ENCODE peak calls at places on chromosomes 12 and 14, in five cellular contexts. G is A549, I is IMR-90, Z is SK-N-SH, E is GM12878. L is an unnamed sample.

GRCh38 chr12:74791365-74791764 is 253.7 kb downstream of the ATXN7L3B start:
- DNase-seq in G (no peak), I (no peak), Z (no peak), E (no peak), L (no peak)

GRCh38 chr12:120534203-120534702 is at the start of gene RNF10:
- DNase-seq in G (peak; percentile 94), I (peak; percentile 86), Z (peak; percentile 95), E (peak; percentile 68), L (peak; percentile 88)

GRCh38 chr14:74476607-74477006 is 16.5 kb downstream of the NPC2 start:
- DNase-seq in G (no peak), I (no peak), Z (no peak), E (no peak), L (no peak)

GRCh38 chr14:63174760-63175191 is 29.5 kb upstream of the RHOJ start:
- DNase-seq in G (peak; percentile 34), I (peak; percentile 76), Z (peak; percentile 55), E (no peak), L (peak; percentile 5)

GRCh38 chr14:104919993-104920315 is 4.7 kb upstream of the PLD4 start:
- DNase-seq in G (no peak), I (no peak), Z (no peak), E (no peak), L (no peak)

GRCh38 chr14:79328863-79329262 is 882.4 kb downstream of the DIO2 start:
- DNase-seq in G (no peak), I (peak; percentile 64), Z (no peak), E (no peak), L (no peak)

GRCh38 chr12:41743835-41744234 is 400.8 kb downstream of the GXYLT1 start:
- DNase-seq in G (peak; percentile 77), I (no peak), Z (no peak), E (no peak), L (no peak)

GRCh38 chr12:101935769-101936741 is 58.7 kb downstream of the DRAM1 start:
- DNase-seq in G (no peak), I (peak; percentile 99), Z (no peak), E (peak; percentile 94), L (no peak)

GRCh38 chr12:15987696-15988095 is 76.6 kb downstream of the DERA start:
- DNase-seq in G (no peak), I (no peak), Z (no peak), E (no peak), L (no peak)

GRCh38 chr12:67826148-67826547 is 163.1 kb upstream of the IFNG-AS1 start:
- DNase-seq in G (no peak), I (peak; percentile 29), Z (no peak), E (no peak), L (no peak)

GRCh38 chr12:59118356-59118755 is 198.1 kb upstream of the LRIG3 start:
- DNase-seq in G (no peak), I (no peak), Z (no peak), E (no peak), L (no peak)

GRCh38 chr12:68610435-68611093 is at the start of gene RAP1B:
- DNase-seq in G (peak; percentile 91), I (peak; percentile 90), Z (peak; percentile 98), E (no peak), L (peak; percentile 93)

GRCh38 chr14:88310457-88310856 is 12.6 kb downstream of the KCNK10 start:
- DNase-seq in G (no peak), I (no peak), Z (no peak), E (no peak), L (no peak)

GRCh38 chr14:68784995-68785816 is 7.7 kb downstream of the ZFP36L1 start:
- DNase-seq in G (peak; percentile 87), I (peak; percentile 86), Z (no peak), E (no peak), L (no peak)

GRCh38 chr14:61121293-61121897 is 140.3 kb downstream of the SLC38A6 start:
- DNase-seq in G (peak; percentile 80), I (no peak), Z (no peak), E (no peak), L (no peak)

GRCh38 chr14:93549578-93549977 is 118.8 kb downstream of the UNC79 start:
- DNase-seq in G (no peak), I (no peak), Z (no peak), E (no peak), L (no peak)

GRCh38 chr12:6229224-6229748 is 29.1 kb downstream of the CD9 start:
- DNase-seq in G (no peak), I (no peak), Z (no peak), E (no peak), L (no peak)

GRCh38 chr14:33611405-33612183 is 339.3 kb downstream of the EGLN3 start:
- DNase-seq in G (no peak), I (no peak), Z (no peak), E (no peak), L (no peak)

GRCh38 chr14:79971330-79971729 is 240.0 kb downstream of the DIO2 start:
- DNase-seq in G (peak; percentile 3), I (peak; percentile 87), Z (no peak), E (no peak), L (no peak)

GRCh38 chr12:55428844-55429243 is 2.8 kb downstream of the OR6C76 start:
- DNase-seq in G (no peak), I (no peak), Z (no peak), E (no peak), L (no peak)

GRCh38 chr12:119802472-119802871 is 74.6 kb downstream of the CIT start:
- DNase-seq in G (no peak), I (peak; percentile 59), Z (no peak), E (no peak), L (no peak)

GRCh38 chr14:74601982-74602381 is 10.1 kb downstream of the LTBP2 start:
- DNase-seq in G (no peak), I (no peak), Z (no peak), E (no peak), L (peak; percentile 45)

GRCh38 chr12:47767197-47767724 is 5.8 kb upstream of the SLC48A1 start:
- DNase-seq in G (peak; percentile 69), I (peak; percentile 19), Z (no peak), E (no peak), L (peak; percentile 58)

GRCh38 chr12:47768323-47768811 is 4.7 kb upstream of the SLC48A1 start:
- DNase-seq in G (peak; percentile 51), I (peak; percentile 25), Z (no peak), E (no peak), L (peak; percentile 25)

GRCh38 chr12:47769234-47770085 is 3.6 kb upstream of the SLC48A1 start:
- DNase-seq in G (no peak), I (no peak), Z (no peak), E (no peak), L (no peak)

GRCh38 chr12:47763481-47764344 is 5.0 kb upstream of the RAPGEF3 start:
- DNase-seq in G (no peak), I (no peak), Z (no peak), E (no peak), L (no peak)

GRCh38 chr12:47766496-47767196 is 6.4 kb upstream of the SLC48A1 start:
- DNase-seq in G (no peak), I (no peak), Z (no peak), E (no peak), L (no peak)
- TF ChIP-seq RCOR1 in G (no peak), I (no peak), Z (no peak), E (no peak), L (no peak)

GRCh38 chr14:22296088-22296487 is 292.9 kb downstream of the DAD1 start:
- DNase-seq in G (no peak), I (no peak), Z (no peak), E (no peak), L (no peak)

GRCh38 chr14:22300646-22301045 is 288.4 kb downstream of the DAD1 start:
- DNase-seq in G (no peak), I (peak; percentile 85), Z (no peak), E (no peak), L (no peak)

GRCh38 chr14:22291406-22291805 is 297.6 kb downstream of the DAD1 start:
- DNase-seq in G (no peak), I (peak; percentile 66), Z (no peak), E (no peak), L (no peak)

GRCh38 chr14:22297376-22297775 is 291.6 kb downstream of the DAD1 start:
- DNase-seq in G (no peak), I (no peak), Z (no peak), E (no peak), L (no peak)

DNA sequence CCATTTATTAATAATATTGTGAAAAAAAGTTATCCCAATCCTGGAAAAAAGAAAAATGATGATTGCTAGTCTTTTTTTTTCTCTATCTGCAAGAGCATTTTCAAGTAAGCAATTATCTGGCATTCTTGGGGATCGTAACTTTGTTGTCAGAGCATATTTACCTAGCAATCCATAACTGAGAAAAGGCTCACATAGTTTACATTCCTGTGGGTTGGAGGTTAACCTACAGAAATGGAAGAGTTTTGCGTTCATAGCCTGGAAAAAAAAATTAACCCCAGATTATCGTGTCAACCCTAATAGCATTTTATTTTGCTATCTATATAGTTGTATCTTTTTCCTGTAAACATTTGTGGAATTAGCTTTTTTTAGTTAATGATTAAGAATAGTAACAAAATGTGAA is 292.3 kb downstream of the DAD1 start:
- DNase-seq in G (peak; percentile 53), I (peak; percentile 90), Z (no peak), E (no peak), L (no peak)
- TF ChIP-seq RCOR1 in G (no peak), I (no peak), Z (no peak), E (no peak), L (no peak)

GRCh38 chr12:124741211-124741610 is 122.5 kb downstream of the SCARB1 start:
- DNase-seq in G (no peak), I (no peak), Z (no peak), E (no peak), L (no peak)

GRCh38 chr12:124738636-124739467 is 124.8 kb downstream of the SCARB1 start:
- DNase-seq in G (no peak), I (peak; percentile 82), Z (no peak), E (no peak), L (no peak)

GRCh38 chr12:124737772-124738635 is 125.7 kb downstream of the SCARB1 start:
- DNase-seq in G (no peak), I (peak; percentile 41), Z (no peak), E (no peak), L (no peak)

GRCh38 chr12:124740691-124741137 is 123.0 kb downstream of the SCARB1 start:
- DNase-seq in G (peak; percentile 55), I (peak; percentile 66), Z (no peak), E (no peak), L (peak; percentile 39)

GRCh38 chr12:124739953-124740561 is 123.6 kb downstream of the SCARB1 start:
- DNase-seq in G (peak; percentile 48), I (peak; percentile 25), Z (no peak), E (no peak), L (peak; percentile 40)
- TF ChIP-seq RCOR1 in G (no peak), I (no peak), Z (no peak), E (no peak), L (no peak)

DNA sequence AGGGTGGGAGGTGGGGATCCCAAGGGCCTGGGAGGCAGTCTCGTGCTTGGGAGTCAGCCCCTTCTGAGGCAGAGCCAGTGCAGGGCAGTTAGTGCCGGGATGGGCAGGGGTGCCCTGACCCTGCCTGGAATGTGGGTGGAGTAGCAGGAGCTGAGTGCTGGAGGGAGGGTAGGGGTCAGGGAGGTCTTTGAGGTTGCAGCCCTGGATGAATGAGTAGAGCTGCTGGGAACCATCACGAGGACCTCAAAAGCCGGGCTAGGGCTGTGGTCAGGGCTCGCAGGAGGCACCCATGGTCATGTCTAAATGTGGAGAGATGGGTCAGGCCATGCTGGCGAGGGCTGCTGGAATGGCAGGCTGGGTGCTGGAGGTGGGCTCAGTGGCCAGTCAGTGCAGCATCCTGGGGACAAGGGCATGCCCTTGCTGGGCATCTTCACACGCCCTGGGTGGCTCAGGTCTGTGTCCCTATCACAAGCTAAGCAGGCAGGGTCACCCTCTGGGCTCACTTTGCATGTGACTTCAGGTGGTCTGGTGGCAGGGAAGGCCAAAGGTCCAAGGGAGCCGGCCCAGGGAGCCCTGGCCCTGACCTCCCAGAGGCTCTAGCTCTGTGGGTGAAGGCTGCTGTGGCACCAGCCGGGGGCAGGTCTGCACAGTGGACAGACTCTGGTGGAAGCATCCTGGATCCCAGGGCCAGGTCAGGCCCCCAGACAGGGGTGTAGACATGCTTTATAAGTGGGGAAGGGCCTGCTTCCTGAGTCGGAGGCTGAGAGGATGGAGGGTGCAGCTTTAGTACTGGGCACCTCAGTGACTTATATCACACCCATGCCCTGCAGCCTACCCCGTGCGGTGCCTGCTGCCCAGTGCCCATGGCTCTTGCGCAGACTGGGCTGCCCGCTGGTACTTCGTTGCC is 24.5 kb downstream of the PAPLN start:
- DNase-seq in G (no peak), I (no peak), Z (peak; percentile 29), E (no peak), L (no peak)
- TF ChIP-seq RCOR1 in G (no peak), I (no peak), Z (no peak), E (no peak), L (no peak)